ENCODE peak calls at places on chromosome 14, in five cellular contexts. L is IMR-90, U is gastrocnemius medialis, N is colonic mucosa, Q is tibial artery. O is an unnamed sample.

GRCh38 chr14:95227279-95227860 is 70.0 kb upstream of the DICER1 start:
- DNase-seq in U (no peak), Q (no peak), L (peak; percentile 12), N (no peak), O (no peak)

GRCh38 chr14:27040552-27040951 is 442.7 kb upstream of the NOVA1 start:
- DNase-seq in N (no peak), Q (no peak), U (no peak), L (no peak), O (no peak)

GRCh38 chr14:50062438-50063039 is 53.8 kb downstream of the VCPKMT start:
- DNase-seq in N (peak; percentile 78), U (no peak), Q (no peak), L (peak; percentile 83), O (no peak)

GRCh38 chr14:93054876-93055275 is 60.8 kb downstream of the ITPK1 start:
- DNase-seq in L (no peak), N (no peak), Q (no peak), U (no peak), O (no peak)

GRCh38 chr14:53531151-53531550 is 378.0 kb upstream of the DDHD1 start:
- DNase-seq in U (no peak), N (no peak), Q (no peak), L (no peak), O (no peak)

GRCh38 chr14:91252901-91253794 is 8.6 kb upstream of the GPR68 start:
- DNase-seq in L (no peak), N (peak; percentile 56), Q (no peak), U (no peak), O (no peak)

GRCh38 chr14:73234586-73235394 is 2.5 kb upstream of the PAPLN start:
- DNase-seq in Q (peak; percentile 15), U (no peak), N (no peak), L (no peak), O (no peak)

GRCh38 chr14:61188196-61188595 is 92.9 kb downstream of the TMEM30B start:
- DNase-seq in L (no peak), Q (peak; percentile 52), U (peak; percentile 73), N (no peak), O (no peak)

GRCh38 chr14:31336646-31337045 is 83.7 kb downstream of the HEATR5A start:
- DNase-seq in N (no peak), U (no peak), L (peak; percentile 71), Q (no peak), O (no peak)

GRCh38 chr14:80167793-80168448 is 43.4 kb downstream of the DIO2 start:
- DNase-seq in U (no peak), Q (peak; percentile 23), L (no peak), N (no peak), O (no peak)

DNA sequence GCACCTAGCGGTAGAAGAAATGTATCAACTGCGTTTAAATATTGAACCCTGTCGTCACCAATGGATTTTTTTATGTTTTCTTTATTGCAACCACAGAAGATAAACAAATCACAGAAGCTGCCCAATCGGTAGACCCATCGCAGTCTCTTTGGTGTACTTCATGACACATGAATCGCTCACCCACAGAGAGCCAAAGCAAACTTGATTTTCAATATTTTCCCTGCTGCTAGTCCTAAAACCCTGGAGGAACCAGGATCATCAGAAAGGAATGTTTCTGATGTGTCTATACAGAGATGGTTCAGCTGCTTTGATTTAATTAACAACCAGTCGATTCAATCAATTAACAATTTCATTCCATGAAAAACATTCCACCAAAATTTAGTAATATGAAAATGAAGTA is 46.3 kb downstream of the DIO2 start:
- DNase-seq in L (peak; percentile 84), N (no peak), Q (no peak), U (no peak), O (no peak)
- TF ChIP-seq CTCF in L (no peak), N (no peak), Q (no peak), U (no peak), O (no peak)

GRCh38 chr14:21656980-21657379 is 3.3 kb downstream of the OR4E2 start:
- DNase-seq in L (no peak), U (no peak), Q (no peak), N (no peak), O (no peak)

GRCh38 chr14:21652209-21652808 is 1.3 kb upstream of the OR4E2 start:
- DNase-seq in L (no peak), U (no peak), N (peak; percentile 67), Q (no peak), O (no peak)

GRCh38 chr14:21654215-21654614 is 580 bp downstream of the OR4E2 start:
- DNase-seq in U (no peak), Q (no peak), N (no peak), L (no peak), O (no peak)

GRCh38 chr14:21653331-21653885 is at the start of gene OR4E2:
- DNase-seq in L (no peak), N (peak; percentile 25), Q (no peak), U (no peak), O (no peak)
- H3K4me3 ChIP-seq in L (no peak within 1 kb of the TSS), N (no peak within 1 kb of the TSS), Q (no peak within 1 kb of the TSS), U (no peak within 1 kb of the TSS), O (no peak within 1 kb of the TSS)

DNA sequence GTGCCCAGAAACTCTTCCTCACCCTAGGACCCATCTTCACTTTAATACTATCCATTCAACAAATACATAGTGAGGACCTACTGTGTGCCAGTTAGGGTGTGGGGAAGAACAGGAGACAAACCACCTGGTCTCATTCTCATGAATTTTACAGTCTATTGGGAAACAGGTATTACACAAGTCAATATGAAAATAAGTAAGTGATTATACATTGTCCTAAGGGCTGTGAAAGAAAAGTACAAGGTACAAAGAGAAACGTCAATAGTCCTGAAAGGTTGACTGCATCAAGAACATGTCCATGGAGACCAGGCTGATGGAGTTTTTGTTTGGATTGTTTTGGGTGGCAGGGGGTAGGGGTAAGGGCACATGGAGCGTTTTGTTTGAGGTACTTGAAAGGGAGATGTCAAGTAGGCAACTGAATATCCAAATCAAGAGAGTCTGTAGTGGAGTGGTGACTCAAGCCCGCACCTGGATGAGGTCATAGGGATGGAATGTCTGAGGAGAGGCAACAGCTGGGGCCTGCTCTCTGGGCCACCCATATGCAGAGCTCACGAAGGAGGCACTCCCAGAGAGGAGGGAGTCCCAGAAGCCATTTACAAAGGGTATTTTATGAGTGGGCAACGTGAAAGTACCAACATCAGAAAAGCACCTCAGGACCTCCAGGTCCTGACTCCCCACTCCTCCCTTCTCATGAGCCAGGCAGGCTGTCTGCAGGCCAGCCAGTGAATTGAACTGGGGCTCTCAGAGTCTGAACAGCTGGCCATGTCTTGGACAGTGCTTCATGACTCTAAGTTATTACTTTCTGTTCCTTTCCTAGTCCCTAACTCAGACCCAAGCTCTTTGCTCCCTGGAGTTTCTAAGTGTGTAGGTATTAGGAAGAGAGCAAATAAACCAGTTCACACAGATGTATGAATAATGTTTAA is 272.0 kb downstream of the ZFP36L1 start:
- DNase-seq in N (no peak), L (no peak), Q (no peak), U (no peak), O (no peak)
- H3K4me1 ChIP-seq in N (peaks cover 4% of the 10 kb centered on the region), L (peaks cover 9% of the 10 kb centered on the region), Q (peaks cover 69% of the 10 kb centered on the region), U (peaks cover 18% of the 10 kb centered on the region), O (peaks cover 62% of the 10 kb centered on the region)

DNA sequence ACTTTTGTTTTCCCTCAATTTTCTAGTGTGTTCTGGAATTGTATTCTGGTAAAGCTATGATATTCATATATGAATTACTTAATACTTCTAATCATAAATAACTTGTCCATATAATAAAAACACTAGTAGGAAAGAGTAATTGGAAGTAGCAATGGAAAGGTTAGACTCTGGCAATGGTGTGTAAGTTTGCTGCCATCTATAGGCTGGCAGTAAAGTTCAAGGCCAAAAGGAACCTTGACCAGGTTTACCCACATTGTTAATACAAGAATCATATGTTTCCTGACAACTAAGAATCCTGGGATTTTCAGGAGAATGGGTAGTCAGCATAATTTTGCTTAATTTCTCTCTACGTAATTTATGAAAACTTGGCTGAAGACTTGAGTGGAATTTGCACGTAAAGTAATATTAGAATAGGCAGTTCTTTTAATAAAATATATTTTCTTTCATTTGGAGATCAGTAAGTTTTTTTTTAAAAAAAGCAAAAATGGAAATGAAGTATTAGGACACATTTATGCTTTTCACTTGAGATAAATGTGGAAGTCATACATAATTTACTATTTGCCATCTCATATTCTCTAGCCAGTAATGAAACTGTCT is 926.7 kb downstream of the GALC start:
- DNase-seq in U (no peak), N (no peak), L (peak; percentile 4), Q (no peak), O (no peak)
- TF ChIP-seq CTCF in U (no peak), N (no peak), L (peak; percentile 41), Q (no peak), O (no peak)

DNA sequence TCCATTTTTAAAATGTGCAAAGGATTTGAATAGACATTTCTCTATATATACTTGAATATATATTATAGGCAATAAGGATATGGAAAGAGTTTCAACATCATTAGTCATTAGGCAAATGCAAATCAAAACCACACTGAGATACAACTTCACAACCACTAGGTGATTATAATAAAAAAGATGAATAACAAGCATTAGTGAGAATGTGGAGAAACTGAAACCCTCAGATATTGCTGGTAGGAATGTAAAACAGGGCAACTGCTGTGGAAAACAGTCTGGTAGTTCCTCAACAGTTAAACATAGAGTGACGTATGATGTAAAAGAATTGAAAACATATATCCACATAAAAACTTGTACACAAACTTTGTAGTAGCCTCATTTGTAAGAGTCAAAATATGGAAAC is 11.7 kb upstream of the BATF start:
- DNase-seq in L (no peak), Q (no peak), N (no peak), U (no peak), O (no peak)
- H3K4me3 ChIP-seq in L (no peak overlapping the region), Q (no peak overlapping the region), N (no peak overlapping the region), U (no peak overlapping the region), O (no peak overlapping the region)

DNA sequence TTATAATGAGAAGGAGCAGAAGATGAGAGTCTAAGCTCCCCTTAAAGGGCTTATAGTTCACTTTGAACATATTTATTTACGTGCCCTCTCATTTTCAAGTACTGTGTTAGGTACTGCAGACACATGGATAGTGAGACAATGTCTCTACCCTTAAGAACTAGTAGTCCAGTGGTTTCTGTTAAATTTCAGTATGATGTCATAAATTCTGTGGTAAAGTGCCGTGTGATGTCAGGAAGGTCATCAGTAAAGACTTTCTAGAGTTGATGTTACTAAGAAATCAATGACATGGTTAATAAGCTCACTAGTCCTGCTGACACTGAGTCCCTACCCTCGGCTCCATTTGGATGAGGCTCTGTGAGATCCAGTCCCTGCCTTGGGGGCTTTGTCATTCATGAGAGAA is 475.6 kb downstream of the ZFP36L1 start:
- DNase-seq in L (no peak), Q (no peak), N (no peak), U (no peak), O (no peak)
- H3K4me1 ChIP-seq in L (no peaks in the 10 kb centered on the region), Q (peaks cover 17% of the 10 kb centered on the region), N (no peaks in the 10 kb centered on the region), U (no peaks in the 10 kb centered on the region), O (peaks cover 21% of the 10 kb centered on the region)

DNA sequence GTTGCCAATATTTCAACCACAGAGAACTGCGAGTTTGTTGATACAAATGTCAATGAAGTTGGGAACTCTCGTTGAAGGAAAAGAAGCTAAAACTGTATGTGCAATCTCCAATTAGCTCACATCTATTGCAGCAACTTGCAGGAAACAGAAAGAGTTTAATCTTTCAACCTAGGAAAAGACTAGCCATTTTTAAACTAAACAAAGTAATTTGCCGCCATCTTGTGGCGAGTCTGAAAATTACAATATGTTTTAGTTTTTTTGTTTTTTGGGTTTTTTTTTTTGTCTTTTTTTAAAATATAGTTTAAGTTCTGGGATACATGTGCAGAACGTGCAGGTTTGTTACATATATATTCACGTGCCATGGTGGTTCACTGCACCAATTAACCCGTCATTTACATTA is 131.2 kb upstream of the FOXG1 start:
- DNase-seq in Q (no peak), N (no peak), L (peak; percentile 16), U (no peak), O (no peak)
- TF ChIP-seq CTCF in Q (peak; percentile 23), N (peak; percentile 38), L (peak; percentile 56), U (no peak), O (peak; percentile 26)